ENCODE peak calls at places on chromosomes 12 and 14, in four cellular contexts. S is SK-N-SH, E is K562, F is H1. Q is an unnamed sample.

GRCh38 chr12:66168410-66168809 is 1.4 kb downstream of the TMBIM4 start:
- DNase-seq in S (no peak), E (no peak), F (no peak), Q (no peak)

GRCh38 chr14:72644758-72645489 is 249.0 kb downstream of the DPF3 start:
- DNase-seq in S (no peak), E (peak), F (no peak), Q (no peak)

GRCh38 chr14:81464253-81465001 is 64.3 kb upstream of the STON2 start:
- DNase-seq in S (peak), E (peak), F (peak), Q (peak)

GRCh38 chr14:56145181-56145580 is 27.0 kb downstream of the PELI2 start:
- DNase-seq in S (no peak), E (no peak), F (no peak), Q (no peak)

GRCh38 chr14:55302770-55303472 is 31.7 kb downstream of the FBXO34 start:
- DNase-seq in S (no peak), E (no peak), F (no peak), Q (no peak)

GRCh38 chr12:50619610-50619958 is 114.8 kb downstream of the DIP2B start:
- DNase-seq in S (no peak), E (no peak), F (no peak), Q (no peak)

GRCh38 chr12:77640356-77640755 is 190.3 kb upstream of the NAV3 start:
- DNase-seq in S (no peak), E (no peak), F (no peak), Q (no peak)

GRCh38 chr14:73239463-73240241 is 2.3 kb downstream of the PAPLN start:
- DNase-seq in S (peak), E (no peak), F (peak), Q (peak)

GRCh38 chr12:53267309-53268008 is 640 bp upstream of the ESPL1 start:
- DNase-seq in S (no peak), E (peak), F (no peak), Q (no peak)

GRCh38 chr12:115010324-115010995 is 326.5 kb upstream of the TBX3 start:
- DNase-seq in S (no peak), E (no peak), F (no peak), Q (no peak)

GRCh38 chr12:24596768-24597388 is 352.0 kb downstream of the BCAT1 start:
- DNase-seq in S (peak), E (peak), F (no peak), Q (no peak)

GRCh38 chr12:54723653-54724256 is 75.6 kb upstream of the DCD start:
- DNase-seq in S (no peak), E (peak), F (no peak), Q (no peak)

GRCh38 chr14:36723551-36723950 is 61.9 kb downstream of the PAX9 start:
- DNase-seq in S (no peak), E (no peak), F (no peak), Q (no peak)

GRCh38 chr12:49635656-49636055 is 12.3 kb downstream of the PRPF40B start:
- DNase-seq in S (no peak), E (no peak), F (no peak), Q (no peak)

GRCh38 chr12:88698471-88698870 is 118.2 kb upstream of the KITLG start:
- DNase-seq in S (peak), E (no peak), F (no peak), Q (no peak)

GRCh38 chr14:69398053-69398817 is at the start of the genes ERH and SLC39A9:
- DNase-seq in S (peak), E (peak), F (peak), Q (peak)

GRCh38 chr12:94603434-94604068 is 46.8 kb downstream of the TMCC3 start:
- DNase-seq in S (no peak), E (peak), F (peak), Q (peak)

GRCh38 chr14:52153939-52154338 is 85.1 kb upstream of the NID2 start:
- DNase-seq in S (no peak), E (no peak), F (no peak), Q (no peak)

GRCh38 chr12:57657744-57658143 is 24.7 kb upstream of the B4GALNT1 start:
- DNase-seq in S (no peak), E (no peak), F (no peak), Q (no peak)

GRCh38 chr12:21815306-21816062 is 41.0 kb upstream of the KCNJ8 start:
- DNase-seq in S (no peak), E (no peak), F (no peak), Q (no peak)

GRCh38 chr14:21208554-21208953 is 52.7 kb upstream of the OR5AU1 start:
- DNase-seq in S (no peak), E (no peak), F (no peak), Q (no peak)

GRCh38 chr12:49636574-49636973 is 13.2 kb downstream of the PRPF40B start:
- DNase-seq in S (no peak), E (no peak), F (no peak), Q (no peak)

GRCh38 chr12:51972849-51973273 is 21.4 kb downstream of the ACVR1B start:
- DNase-seq in S (no peak), E (peak), F (no peak), Q (no peak)

GRCh38 chr14:106694638-106695393 is 1168.4 kb downstream of the TMEM121 start:
- DNase-seq in S (peak), E (no peak), F (no peak), Q (no peak)

GRCh38 chr12:93456077-93456476 is 11.2 kb upstream of the MRPL42 start:
- DNase-seq in S (no peak), E (no peak), F (no peak), Q (no peak)

GRCh38 chr14:68444449-68445168 is 348.3 kb downstream of the ZFP36L1 start:
- DNase-seq in S (no peak), E (no peak), F (no peak), Q (no peak)

GRCh38 chr12:23002381-23002780 is 377.4 kb downstream of the ETNK1 start:
- DNase-seq in S (no peak), E (no peak), F (no peak), Q (no peak)

GRCh38 chr12:104055686-104056388 is 5.8 kb upstream of the GLT8D2 start:
- DNase-seq in S (peak), E (no peak), F (no peak), Q (no peak)

GRCh38 chr14:66624319-66624937 is 116.5 kb downstream of the GPHN start:
- DNase-seq in S (peak), E (peak), F (no peak), Q (peak)

GRCh38 chr12:87270894-87271293 is 758.3 kb downstream of the C12orf50 start:
- DNase-seq in S (no peak), E (no peak), F (no peak), Q (no peak)

GRCh38 chr12:87274594-87275245 is 754.5 kb downstream of the C12orf50 start:
- DNase-seq in S (peak), E (peak), F (no peak), Q (no peak)

GRCh38 chr12:87272846-87273245 is 756.4 kb downstream of the C12orf50 start:
- DNase-seq in S (no peak), E (no peak), F (no peak), Q (no peak)
- TF ChIP-seq TEAD4 in S (no peak), E (no peak), F (no peak), Q (no peak)

DNA sequence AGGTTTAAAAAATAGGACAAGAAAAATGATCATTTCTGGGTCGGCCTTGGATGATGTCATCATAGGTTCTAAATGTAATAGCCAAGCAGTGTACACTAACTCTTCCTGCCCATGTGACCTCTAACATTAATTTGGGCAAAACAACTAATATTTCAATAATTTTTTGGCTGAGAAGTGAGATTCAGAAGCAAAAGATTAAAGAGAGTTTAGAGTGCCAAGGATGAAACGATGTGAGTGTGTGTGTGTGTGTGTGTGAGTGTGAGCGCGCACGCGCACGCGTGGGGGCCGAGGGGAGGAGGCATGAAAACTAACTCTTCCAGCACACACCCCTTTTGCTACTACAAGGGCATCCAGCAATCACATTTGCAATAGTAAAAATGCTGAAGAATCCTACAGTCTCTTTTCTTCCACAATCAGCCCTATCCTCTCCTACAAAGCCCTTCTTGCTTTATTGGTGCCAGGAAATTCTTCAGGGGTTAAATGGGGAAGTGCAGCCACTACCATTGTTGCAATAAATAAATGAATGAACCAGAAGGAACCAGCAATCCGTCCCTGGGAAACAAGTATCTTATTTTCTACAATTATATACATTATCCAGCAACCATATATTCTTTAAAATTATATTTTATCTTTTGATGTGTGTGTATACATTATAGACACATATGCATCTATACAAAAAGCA is 52.9 kb downstream of the PEBP1 start:
- DNase-seq in S (peak), E (no peak), F (no peak), Q (no peak)
- TF ChIP-seq TEAD4 in S (no peak), E (no peak), F (no peak), Q (no peak)

GRCh38 chr12:67568055-67568454 is 80.5 kb upstream of the DYRK2 start:
- DNase-seq in S (no peak), E (no peak), F (no peak), Q (no peak)

GRCh38 chr12:67573456-67573855 is 75.1 kb upstream of the DYRK2 start:
- DNase-seq in S (no peak), E (no peak), F (no peak), Q (no peak)

GRCh38 chr12:67572492-67572891 is 76.1 kb upstream of the DYRK2 start:
- DNase-seq in S (no peak), E (no peak), F (no peak), Q (no peak)
- TF ChIP-seq TEAD4 in S (no peak), E (no peak), F (no peak), Q (no peak)

GRCh38 chr14:26123459-26123858 is 474.4 kb downstream of the NOVA1 start:
- DNase-seq in S (no peak), E (no peak), F (no peak), Q (no peak)
- TF ChIP-seq TEAD4 in S (no peak), E (no peak), F (no peak), Q (no peak)

GRCh38 chr12:119911147-119911546 is 34.0 kb upstream of the CIT start:
- DNase-seq in S (no peak), E (no peak), F (no peak), Q (no peak)
- TF ChIP-seq TEAD4 in S (no peak), E (no peak), F (no peak), Q (no peak)

GRCh38 chr12:75551477-75551876 is 40.1 kb upstream of the KRR1 start:
- DNase-seq in S (no peak), E (no peak), F (no peak), Q (no peak)

GRCh38 chr12:75549989-75550388 is 38.6 kb upstream of the KRR1 start:
- DNase-seq in S (no peak), E (no peak), F (no peak), Q (no peak)

GRCh38 chr12:75550906-75551305 is 39.5 kb upstream of the KRR1 start:
- DNase-seq in S (no peak), E (no peak), F (no peak), Q (no peak)

GRCh38 chr12:75548879-75549278 is 37.5 kb upstream of the KRR1 start:
- DNase-seq in S (no peak), E (no peak), F (no peak), Q (no peak)

DNA sequence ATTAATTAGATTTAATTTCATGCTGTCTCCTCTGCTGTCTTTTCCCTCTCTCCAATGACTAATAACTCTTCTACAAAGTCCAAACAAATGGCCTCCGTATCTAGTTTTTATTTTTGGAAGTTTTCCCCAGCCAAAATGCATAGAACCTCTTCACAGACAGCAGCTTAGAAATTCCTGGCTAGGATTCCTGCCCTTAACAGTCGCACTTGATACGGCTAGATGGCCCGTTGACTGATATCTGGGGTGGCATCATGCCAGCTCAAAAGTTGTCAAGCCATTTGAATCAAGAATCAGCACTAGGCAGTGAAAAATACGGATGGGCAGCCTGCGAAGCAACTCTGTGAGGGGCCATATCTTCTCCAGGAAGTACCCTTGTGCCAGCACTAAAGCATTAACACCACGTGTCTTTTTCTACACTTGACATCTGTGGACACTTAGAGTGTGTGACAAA is 39.0 kb upstream of the KRR1 start:
- DNase-seq in S (no peak), E (no peak), F (no peak), Q (no peak)
- TF ChIP-seq TEAD4 in S (no peak), E (no peak), F (no peak), Q (no peak)

GRCh38 chr14:92726135-92726932 is 22.1 kb downstream of the LGMN start:
- DNase-seq in S (no peak), E (peak), F (no peak), Q (no peak)

GRCh38 chr14:92726933-92727262 is 21.5 kb downstream of the LGMN start:
- DNase-seq in S (no peak), E (no peak), F (no peak), Q (no peak)

GRCh38 chr14:92729632-92730358 is 18.6 kb downstream of the LGMN start:
- DNase-seq in S (no peak), E (no peak), F (no peak), Q (no peak)

GRCh38 chr14:92731622-92732021 is 16.8 kb downstream of the LGMN start:
- DNase-seq in S (no peak), E (no peak), F (no peak), Q (no peak)

GRCh38 chr14:92728781-92729364 is 19.6 kb downstream of the LGMN start:
- DNase-seq in S (no peak), E (no peak), F (no peak), Q (no peak)
- TF ChIP-seq TEAD4 in S (no peak), E (no peak), F (no peak), Q (no peak)

GRCh38 chr12:118360785-118361404 is 11.8 kb downstream of the TAOK3 start:
- DNase-seq in S (no peak), E (peak), F (no peak), Q (no peak)
- TF ChIP-seq TEAD4 in S (no peak), E (no peak), F (no peak), Q (no peak)

GRCh38 chr12:716506-716905 is 35.9 kb upstream of the WNK1 start:
- DNase-seq in S (no peak), E (peak), F (no peak), Q (no peak)

GRCh38 chr12:709631-710030 is 42.7 kb upstream of the WNK1 start:
- DNase-seq in S (no peak), E (no peak), F (no peak), Q (no peak)

GRCh38 chr12:713281-713875 is 39.0 kb upstream of the WNK1 start:
- DNase-seq in S (no peak), E (no peak), F (no peak), Q (no peak)

GRCh38 chr12:712172-712863 is 40.1 kb upstream of the WNK1 start:
- DNase-seq in S (no peak), E (no peak), F (no peak), Q (no peak)
- TF ChIP-seq TEAD4 in S (no peak), E (no peak), F (no peak), Q (no peak)

Q was measured in WTC11.